ENCODE peak calls at places on chromosomes 4 and X, in seven cellular contexts. N is stimulated activated CD8-positive, alpha-beta memory T cell treated with anti-CD3 and anti-CD28 coated beads, Interleukin-12 subunit alpha, Interleukin-12 subunit beta, amount 100 ng/mL, for 4 hours; L is H4; I is T-helper 1 cell; A is choroid plexus epithelial cell; K is endothelial cell; T is bronchial epithelial cell. O is an unnamed sample.

GRCh38 chr4:164304240-164304639 is 449.7 kb upstream of the SMIM31 start:
- DNase-seq in L (no peak), K (no peak), I (no peak), A (no peak), N (no peak), T (peak; percentile 53), O (no peak)

GRCh38 chr4:153787156-153787555 is 1.7 kb downstream of the SFRP2 start:
- DNase-seq in T (no peak), L (no peak), A (no peak), I (no peak), K (no peak), N (no peak), O (no peak)

GRCh38 chrX:123860506-123860840 is 620 bp downstream of the XIAP start:
- DNase-seq in I (no peak), K (no peak), T (peak; percentile 34), A (peak; percentile 50), L (peak; percentile 40), N (no peak), O (peak; percentile 1)

GRCh38 chrX:42149786-42150185 is 226.4 kb upstream of the CASK start:
- DNase-seq in T (peak; percentile 1), A (peak; percentile 50), L (no peak), K (no peak), N (no peak), I (no peak), O (no peak)

GRCh38 chr4:176671532-176671931 is 121.2 kb downstream of the VEGFC start:
- DNase-seq in K (no peak), T (no peak), N (no peak), I (no peak), A (peak; percentile 8), L (no peak), O (no peak)

GRCh38 chr4:126396703-126397102 is 1081.9 kb downstream of the FAT4 start:
- DNase-seq in K (no peak), T (no peak), A (no peak), L (no peak), N (no peak), I (no peak), O (no peak)

GRCh38 chr4:179750374-179750773 is 2308.1 kb upstream of the AGA start:
- DNase-seq in N (no peak), L (peak; percentile 4), K (no peak), I (no peak), A (peak; percentile 1), T (no peak), O (no peak)

GRCh38 chrX:127490000-127490399 is 562.2 kb downstream of the ACTRT1 start:
- DNase-seq in N (no peak), A (no peak), K (no peak), L (no peak), I (no peak), T (no peak), O (no peak)

O was measured in CD4-positive, alpha-beta T cell.